ENCODE peak calls at places on chromosomes 7 and 10, in nine cellular contexts. One of them, this sample, is unnamed.
A peak's percentile ranks its signal among the peaks of the same experiment; 100 is the strongest.

GRCh38 chr7:18753972-18754610 is 258.5 kb downstream of the HDAC9 start:
- DNase-seq in upper lobe of right lung: no peak
- DNase-seq in AG04449: peak; percentile 92
- DNase-seq in cardiac fibroblast: peak; percentile 93
- DNase-seq in tibial artery: no peak
- DNase-seq in heart left ventricle: no peak
- DNase-seq in Panc1: no peak
- DNase-seq in fibroblast of villous mesenchyme: peak; percentile 67
- DNase-seq in astrocyte: peak; percentile 99
- DNase-seq in this sample: no peak

GRCh38 chr7:49613759-49614158 is 159.7 kb upstream of the VWC2 start:
- DNase-seq in heart left ventricle: no peak
- DNase-seq in astrocyte: no peak
- DNase-seq in tibial artery: no peak
- DNase-seq in cardiac fibroblast: no peak
- DNase-seq in upper lobe of right lung: no peak
- DNase-seq in Panc1: no peak
- DNase-seq in fibroblast of villous mesenchyme: no peak
- DNase-seq in AG04449: no peak
- DNase-seq in this sample: no peak

GRCh38 chr7:121752706-121753105 is 120.3 kb upstream of the PTPRZ1 start:
- DNase-seq in upper lobe of right lung: no peak
- DNase-seq in astrocyte: peak; percentile 4
- DNase-seq in cardiac fibroblast: peak; percentile 43
- DNase-seq in Panc1: peak; percentile 7
- DNase-seq in fibroblast of villous mesenchyme: peak; percentile 8
- DNase-seq in tibial artery: no peak
- DNase-seq in AG04449: no peak
- DNase-seq in heart left ventricle: no peak
- DNase-seq in this sample: no peak

GRCh38 chr10:66680886-66681285 is 244.9 kb upstream of the LRRTM3 start:
- DNase-seq in Panc1: no peak
- DNase-seq in heart left ventricle: no peak
- DNase-seq in tibial artery: no peak
- DNase-seq in upper lobe of right lung: no peak
- DNase-seq in astrocyte: no peak
- DNase-seq in AG04449: no peak
- DNase-seq in fibroblast of villous mesenchyme: no peak
- DNase-seq in cardiac fibroblast: peak; percentile 88
- DNase-seq in this sample: no peak

GRCh38 chr7:4774804-4775280 is 581 bp upstream of the AP5Z1 start:
- DNase-seq in tibial artery: peak; percentile 41
- DNase-seq in fibroblast of villous mesenchyme: peak; percentile 84
- DNase-seq in Panc1: peak; percentile 36
- DNase-seq in heart left ventricle: peak; percentile 53
- DNase-seq in AG04449: peak; percentile 24
- DNase-seq in upper lobe of right lung: no peak
- DNase-seq in astrocyte: peak; percentile 66
- DNase-seq in cardiac fibroblast: peak; percentile 85
- DNase-seq in this sample: no peak

GRCh38 chr7:158362912-158363905 is 224.4 kb downstream of the PTPRN2 start:
- DNase-seq in Panc1: no peak
- DNase-seq in cardiac fibroblast: no peak
- DNase-seq in tibial artery: no peak
- DNase-seq in astrocyte: no peak
- DNase-seq in upper lobe of right lung: peak; percentile 55
- DNase-seq in AG04449: no peak
- DNase-seq in fibroblast of villous mesenchyme: no peak
- DNase-seq in heart left ventricle: no peak
- DNase-seq in this sample: no peak

GRCh38 chr10:70477661-70478162 is 855 bp upstream of the PALD1 start:
- DNase-seq in fibroblast of villous mesenchyme: no peak
- DNase-seq in Panc1: no peak
- DNase-seq in AG04449: no peak
- DNase-seq in cardiac fibroblast: no peak
- DNase-seq in tibial artery: no peak
- DNase-seq in heart left ventricle: peak; percentile 15
- DNase-seq in astrocyte: no peak
- DNase-seq in upper lobe of right lung: no peak
- DNase-seq in this sample: no peak

GRCh38 chr10:107561136-107561650 is 396.7 kb upstream of the SORCS1 start:
- DNase-seq in AG04449: no peak
- DNase-seq in fibroblast of villous mesenchyme: no peak
- DNase-seq in cardiac fibroblast: peak; percentile 33
- DNase-seq in upper lobe of right lung: no peak
- DNase-seq in heart left ventricle: no peak
- DNase-seq in Panc1: no peak
- DNase-seq in tibial artery: no peak
- DNase-seq in astrocyte: peak; percentile 74
- DNase-seq in this sample: no peak

GRCh38 chr7:43143918-43144589 is 31.6 kb downstream of the HECW1 start:
- DNase-seq in tibial artery: no peak
- DNase-seq in astrocyte: no peak
- DNase-seq in Panc1: no peak
- DNase-seq in fibroblast of villous mesenchyme: no peak
- DNase-seq in upper lobe of right lung: no peak
- DNase-seq in cardiac fibroblast: no peak
- DNase-seq in heart left ventricle: no peak
- DNase-seq in AG04449: no peak
- DNase-seq in this sample: no peak

GRCh38 chr7:45035909-45036308 is 35.9 kb downstream of the CCM2 start:
- DNase-seq in cardiac fibroblast: no peak
- DNase-seq in AG04449: no peak
- DNase-seq in fibroblast of villous mesenchyme: no peak
- DNase-seq in heart left ventricle: no peak
- DNase-seq in tibial artery: no peak
- DNase-seq in upper lobe of right lung: no peak
- DNase-seq in astrocyte: no peak
- DNase-seq in Panc1: no peak
- DNase-seq in this sample: no peak

GRCh38 chr10:28600056-28600455 is 67.1 kb downstream of the WAC start:
- DNase-seq in heart left ventricle: no peak
- DNase-seq in upper lobe of right lung: no peak
- DNase-seq in Panc1: no peak
- DNase-seq in AG04449: no peak
- DNase-seq in tibial artery: no peak
- DNase-seq in astrocyte: no peak
- DNase-seq in fibroblast of villous mesenchyme: no peak
- DNase-seq in cardiac fibroblast: no peak
- DNase-seq in this sample: no peak

GRCh38 chr10:34407227-34407626 is 407.9 kb downstream of the PARD3 start:
- DNase-seq in fibroblast of villous mesenchyme: peak; percentile 67
- DNase-seq in AG04449: no peak
- DNase-seq in Panc1: no peak
- DNase-seq in cardiac fibroblast: peak; percentile 87
- DNase-seq in tibial artery: no peak
- DNase-seq in upper lobe of right lung: no peak
- DNase-seq in astrocyte: peak; percentile 54
- DNase-seq in heart left ventricle: peak; percentile 51
- DNase-seq in this sample: no peak

GRCh38 chr7:25714013-25714412 is 438.0 kb upstream of the NFE2L3 start:
- DNase-seq in AG04449: no peak
- DNase-seq in heart left ventricle: no peak
- DNase-seq in fibroblast of villous mesenchyme: no peak
- DNase-seq in upper lobe of right lung: no peak
- DNase-seq in Panc1: no peak
- DNase-seq in cardiac fibroblast: no peak
- DNase-seq in astrocyte: no peak
- DNase-seq in tibial artery: no peak
- DNase-seq in this sample: no peak

GRCh38 chr10:112247791-112248190 is 35.4 kb upstream of the TECTB start:
- DNase-seq in cardiac fibroblast: no peak
- DNase-seq in tibial artery: no peak
- DNase-seq in astrocyte: no peak
- DNase-seq in upper lobe of right lung: no peak
- DNase-seq in fibroblast of villous mesenchyme: no peak
- DNase-seq in heart left ventricle: no peak
- DNase-seq in AG04449: no peak
- DNase-seq in Panc1: no peak
- DNase-seq in this sample: no peak

GRCh38 chr7:7369134-7369533 is 166.5 kb downstream of the COL28A1 start:
- DNase-seq in fibroblast of villous mesenchyme: no peak
- DNase-seq in cardiac fibroblast: peak; percentile 19
- DNase-seq in tibial artery: no peak
- DNase-seq in astrocyte: no peak
- DNase-seq in AG04449: no peak
- DNase-seq in Panc1: no peak
- DNase-seq in heart left ventricle: no peak
- DNase-seq in upper lobe of right lung: no peak
- DNase-seq in this sample: no peak

GRCh38 chr7:49174396-49174795 is 250.0 kb downstream of the CDC14C start:
- DNase-seq in astrocyte: peak; percentile 25
- DNase-seq in cardiac fibroblast: no peak
- DNase-seq in AG04449: no peak
- DNase-seq in upper lobe of right lung: no peak
- DNase-seq in Panc1: peak; percentile 20
- DNase-seq in tibial artery: no peak
- DNase-seq in fibroblast of villous mesenchyme: no peak
- DNase-seq in heart left ventricle: no peak
- DNase-seq in this sample: no peak

GRCh38 chr7:47376991-47377590 is 204.8 kb downstream of the TNS3 start:
- DNase-seq in cardiac fibroblast: no peak
- DNase-seq in AG04449: no peak
- DNase-seq in astrocyte: no peak
- DNase-seq in tibial artery: no peak
- DNase-seq in Panc1: no peak
- DNase-seq in heart left ventricle: no peak
- DNase-seq in upper lobe of right lung: peak; percentile 48
- DNase-seq in fibroblast of villous mesenchyme: no peak
- DNase-seq in this sample: no peak

GRCh38 chr10:90222372-90222771 is 521.0 kb downstream of the KIF20B start:
- DNase-seq in upper lobe of right lung: no peak
- DNase-seq in astrocyte: peak; percentile 83
- DNase-seq in Panc1: no peak
- DNase-seq in AG04449: no peak
- DNase-seq in fibroblast of villous mesenchyme: peak; percentile 91
- DNase-seq in tibial artery: no peak
- DNase-seq in cardiac fibroblast: peak; percentile 67
- DNase-seq in heart left ventricle: no peak
- DNase-seq in this sample: no peak

GRCh38 chr10:37831495-37832333 is 25.7 kb downstream of the ZNF248 start:
- DNase-seq in Panc1: no peak
- DNase-seq in cardiac fibroblast: peak; percentile 7
- DNase-seq in AG04449: no peak
- DNase-seq in fibroblast of villous mesenchyme: no peak
- DNase-seq in tibial artery: no peak
- DNase-seq in heart left ventricle: no peak
- DNase-seq in astrocyte: no peak
- DNase-seq in upper lobe of right lung: no peak
- DNase-seq in this sample: no peak

GRCh38 chr7:157584420-157584819 is 247.6 kb downstream of the DNAJB6 start:
- DNase-seq in cardiac fibroblast: no peak
- DNase-seq in heart left ventricle: no peak
- DNase-seq in AG04449: no peak
- DNase-seq in astrocyte: no peak
- DNase-seq in upper lobe of right lung: peak; percentile 10
- DNase-seq in fibroblast of villous mesenchyme: no peak
- DNase-seq in Panc1: no peak
- DNase-seq in tibial artery: no peak
- DNase-seq in this sample: no peak

GRCh38 chr7:1587738-1588137 is 17.9 kb upstream of the PSMG3 start:
- DNase-seq in Panc1: no peak
- DNase-seq in heart left ventricle: no peak
- DNase-seq in astrocyte: no peak
- DNase-seq in cardiac fibroblast: no peak
- DNase-seq in fibroblast of villous mesenchyme: no peak
- DNase-seq in AG04449: no peak
- DNase-seq in tibial artery: no peak
- DNase-seq in upper lobe of right lung: no peak
- DNase-seq in this sample: no peak

GRCh38 chr7:100157069-100157333 is 1.5 kb downstream of the TRAPPC14 start:
- DNase-seq in astrocyte: no peak
- DNase-seq in Panc1: no peak
- DNase-seq in upper lobe of right lung: no peak
- DNase-seq in heart left ventricle: no peak
- DNase-seq in fibroblast of villous mesenchyme: no peak
- DNase-seq in AG04449: no peak
- DNase-seq in cardiac fibroblast: no peak
- DNase-seq in tibial artery: no peak
- DNase-seq in this sample: no peak
- H3K4me3 ChIP-seq in astrocyte: peak overlapping the region; percentile 77
- H3K4me3 ChIP-seq in Panc1: peak overlapping the region; percentile 78
- H3K4me3 ChIP-seq in upper lobe of right lung: no peak overlapping the region
- H3K4me3 ChIP-seq in heart left ventricle: no peak overlapping the region
- H3K4me3 ChIP-seq in fibroblast of villous mesenchyme: peak overlapping the region; percentile 74
- H3K4me3 ChIP-seq in AG04449: peak overlapping the region; percentile 71
- H3K4me3 ChIP-seq in cardiac fibroblast: peak overlapping the region; percentile 65
- H3K4me3 ChIP-seq in tibial artery: no peak overlapping the region
- H3K4me3 ChIP-seq in this sample: peak overlapping the region; percentile 92

GRCh38 chr7:102317231-102318059 is 30.8 kb downstream of the SH2B2 start:
- DNase-seq in fibroblast of villous mesenchyme: no peak
- DNase-seq in AG04449: no peak
- DNase-seq in tibial artery: no peak
- DNase-seq in upper lobe of right lung: no peak
- DNase-seq in Panc1: no peak
- DNase-seq in heart left ventricle: no peak
- DNase-seq in astrocyte: no peak
- DNase-seq in cardiac fibroblast: no peak
- DNase-seq in this sample: no peak
- TF ChIP-seq CTCF in fibroblast of villous mesenchyme: no peak
- TF ChIP-seq CTCF in AG04449: no peak
- TF ChIP-seq CTCF in tibial artery: no peak
- TF ChIP-seq CTCF in upper lobe of right lung: no peak
- TF ChIP-seq CTCF in Panc1: no peak
- TF ChIP-seq CTCF in heart left ventricle: no peak
- TF ChIP-seq CTCF in astrocyte: no peak
- TF ChIP-seq CTCF in cardiac fibroblast: no peak
- TF ChIP-seq CTCF in this sample: peak; percentile 13

GRCh38 chr7:133568544-133568943 is 315.7 kb downstream of the EXOC4 start:
- DNase-seq in fibroblast of villous mesenchyme: no peak
- DNase-seq in upper lobe of right lung: no peak
- DNase-seq in AG04449: no peak
- DNase-seq in heart left ventricle: no peak
- DNase-seq in cardiac fibroblast: peak; percentile 39
- DNase-seq in astrocyte: peak; percentile 9
- DNase-seq in Panc1: no peak
- DNase-seq in tibial artery: no peak
- DNase-seq in this sample: no peak
- H3K4me3 ChIP-seq in fibroblast of villous mesenchyme: no peak overlapping the region
- H3K4me3 ChIP-seq in upper lobe of right lung: no peak overlapping the region
- H3K4me3 ChIP-seq in AG04449: no peak overlapping the region
- H3K4me3 ChIP-seq in heart left ventricle: no peak overlapping the region
- H3K4me3 ChIP-seq in cardiac fibroblast: no peak overlapping the region
- H3K4me3 ChIP-seq in astrocyte: no peak overlapping the region
- H3K4me3 ChIP-seq in Panc1: no peak overlapping the region
- H3K4me3 ChIP-seq in tibial artery: no peak overlapping the region
- H3K4me3 ChIP-seq in this sample: no peak overlapping the region

DNA sequence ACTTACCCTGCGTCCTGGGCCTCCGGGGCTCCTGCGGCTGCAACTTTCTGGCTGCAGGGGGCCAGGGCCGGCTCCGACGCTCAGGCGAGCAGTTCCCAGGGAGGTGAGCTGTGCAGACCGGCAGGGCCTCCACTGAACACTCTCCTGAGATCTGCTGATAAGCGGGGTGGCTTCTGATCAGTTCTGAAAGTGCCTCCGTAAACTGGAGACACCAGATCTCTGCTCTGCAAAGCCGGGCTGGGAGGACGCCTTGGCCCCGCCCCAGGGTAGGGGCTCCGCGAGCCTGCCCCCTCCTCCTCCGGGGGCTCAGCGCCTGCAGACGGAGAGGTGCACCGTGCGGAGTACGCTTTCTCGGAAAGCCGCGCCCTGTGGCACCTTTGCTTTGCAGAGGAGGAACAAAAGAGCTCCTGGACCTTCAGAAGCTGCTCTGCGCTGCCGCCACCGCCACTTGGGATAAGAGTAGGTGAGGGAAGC is 141.3 kb upstream of the VKORC1L1 start:
- DNase-seq in tibial artery: no peak
- DNase-seq in Panc1: no peak
- DNase-seq in cardiac fibroblast: no peak
- DNase-seq in AG04449: no peak
- DNase-seq in heart left ventricle: no peak
- DNase-seq in fibroblast of villous mesenchyme: peak; percentile 23
- DNase-seq in astrocyte: peak; percentile 1
- DNase-seq in upper lobe of right lung: peak; percentile 77
- DNase-seq in this sample: no peak
- TF ChIP-seq CTCF in tibial artery: no peak
- TF ChIP-seq CTCF in Panc1: no peak
- TF ChIP-seq CTCF in cardiac fibroblast: peak; percentile 2
- TF ChIP-seq CTCF in AG04449: peak; percentile 48
- TF ChIP-seq CTCF in heart left ventricle: no peak
- TF ChIP-seq CTCF in fibroblast of villous mesenchyme: peak; percentile 47
- TF ChIP-seq CTCF in astrocyte: no peak
- TF ChIP-seq CTCF in upper lobe of right lung: peak; percentile 25
- TF ChIP-seq CTCF in this sample: no peak